ENCODE peak calls at places on chromosome 13, in ten cellular contexts. L, Q, G, I, T, W, H, M, Z and U are unnamed samples.

GRCh38 chr13:75766636-75767035 is 130.5 kb downstream of the LMO7 start:
- DNase-seq in L (no peak), Q (no peak), G (no peak), I (no peak), T (peak; percentile 33), W (no peak), H (no peak), M (no peak), Z (no peak), U (no peak)

GRCh38 chr13:93289047-93289446 is 62.4 kb downstream of the GPC6 start:
- DNase-seq in L (no peak), Q (no peak), G (no peak), I (no peak), T (no peak), W (no peak), H (no peak), M (no peak), Z (no peak), U (no peak)

GRCh38 chr13:101552797-101553196 is 100.3 kb downstream of the ITGBL1 start:
- DNase-seq in L (no peak), Q (no peak), G (no peak), I (peak; percentile 64), T (peak; percentile 51), W (no peak), H (no peak), M (no peak), Z (no peak), U (no peak)

GRCh38 chr13:90868321-90868920 is 479.1 kb upstream of the MIR17HG start:
- DNase-seq in L (no peak), Q (no peak), G (no peak), I (peak; percentile 2), T (peak; percentile 53), W (no peak), H (no peak), M (no peak), Z (peak; percentile 32), U (no peak)

GRCh38 chr13:108176685-108177274 is 38.6 kb downstream of the LIG4 start:
- DNase-seq in L (no peak), Q (no peak), G (peak; percentile 45), I (no peak), T (peak; percentile 77), W (peak; percentile 74), H (peak; percentile 35), M (peak; percentile 59), Z (peak; percentile 42), U (peak; percentile 85)

GRCh38 chr13:69292789-69293425 is 814.7 kb upstream of the ATXN8OS start:
- DNase-seq in L (no peak), Q (no peak), G (no peak), I (no peak), T (peak; percentile 53), W (no peak), H (no peak), M (no peak), Z (no peak), U (no peak)

GRCh38 chr13:110240943-110241342 is 66.0 kb downstream of the COL4A1 start:
- DNase-seq in L (no peak), Q (no peak), G (no peak), I (no peak), T (no peak), W (no peak), H (no peak), M (no peak), Z (no peak), U (no peak)

GRCh38 chr13:77325371-77325941 is 1.4 kb downstream of the MYCBP2 start:
- DNase-seq in L (no peak), Q (no peak), G (no peak), I (no peak), T (peak; percentile 69), W (no peak), H (no peak), M (no peak), Z (no peak), U (no peak)

GRCh38 chr13:62320129-62320724 is 904.6 kb upstream of the PCDH20 start:
- DNase-seq in L (peak; percentile 1), Q (no peak), G (no peak), I (peak; percentile 3), T (peak; percentile 75), W (no peak), H (no peak), M (no peak), Z (peak; percentile 65), U (no peak)

GRCh38 chr13:55999709-56000108 is 1141.0 kb upstream of the PRR20A start:
- DNase-seq in L (no peak), Q (no peak), G (no peak), I (no peak), T (peak; percentile 33), W (peak; percentile 20), H (no peak), M (no peak), Z (peak; percentile 35), U (peak; percentile 71)

GRCh38 chr13:24276310-24276709 is 33.1 kb upstream of the C1QTNF9 start:
- DNase-seq in L (no peak), Q (no peak), G (no peak), I (no peak), T (peak; percentile 10), W (no peak), H (no peak), M (peak; percentile 71), Z (no peak), U (no peak)

GRCh38 chr13:38176664-38177063 is 173.0 kb upstream of the UFM1 start:
- DNase-seq in L (no peak), Q (no peak), G (no peak), I (no peak), T (no peak), W (no peak), H (no peak), M (no peak), Z (no peak), U (no peak)

GRCh38 chr13:63614874-63615612 is 2199.4 kb upstream of the PCDH20 start:
- DNase-seq in L (no peak), Q (no peak), G (no peak), I (no peak), T (no peak), W (no peak), H (no peak), M (no peak), Z (no peak), U (no peak)

GRCh38 chr13:22432690-22433089 is 748.1 kb upstream of the SGCG start:
- DNase-seq in L (no peak), Q (no peak), G (no peak), I (no peak), T (peak; percentile 56), W (no peak), H (no peak), M (no peak), Z (no peak), U (no peak)

GRCh38 chr13:30334663-30335386 is 27.5 kb upstream of the KATNAL1 start:
- DNase-seq in L (no peak), Q (no peak), G (no peak), I (peak; percentile 18), T (peak; percentile 50), W (peak; percentile 25), H (no peak), M (no peak), Z (peak; percentile 31), U (peak; percentile 73)

GRCh38 chr13:40381935-40382764 is 284.3 kb downstream of the FOXO1 start:
- DNase-seq in L (no peak), Q (no peak), G (no peak), I (no peak), T (no peak), W (peak; percentile 49), H (no peak), M (no peak), Z (no peak), U (peak; percentile 65)

GRCh38 chr13:68304287-68304893 is 1074.3 kb upstream of the PCDH9 start:
- DNase-seq in L (no peak), Q (no peak), G (peak; percentile 8), I (no peak), T (peak; percentile 78), W (no peak), H (no peak), M (no peak), Z (peak; percentile 51), U (no peak)

GRCh38 chr13:99062593-99062992 is 84.7 kb upstream of the DOCK9 start:
- DNase-seq in L (no peak), Q (no peak), G (no peak), I (peak; percentile 74), T (no peak), W (no peak), H (no peak), M (no peak), Z (no peak), U (no peak)

GRCh38 chr13:46630419-46631183 is 77.6 kb downstream of the LRCH1 start:
- DNase-seq in L (no peak), Q (no peak), G (no peak), I (no peak), T (peak; percentile 57), W (no peak), H (no peak), M (peak; percentile 12), Z (no peak), U (no peak)

GRCh38 chr13:40148103-40148502 is 492.6 kb downstream of the COG6 start:
- DNase-seq in L (no peak), Q (no peak), G (no peak), I (no peak), T (no peak), W (no peak), H (peak; percentile 44), M (no peak), Z (no peak), U (no peak)

GRCh38 chr13:45838171-45838745 is 13.3 kb downstream of the SIAH3 start:
- DNase-seq in L (no peak), Q (no peak), G (no peak), I (peak; percentile 7), T (no peak), W (no peak), H (no peak), M (no peak), Z (peak; percentile 22), U (no peak)

GRCh38 chr13:45916036-45916435 is 64.5 kb upstream of the SIAH3 start:
- DNase-seq in L (no peak), Q (no peak), G (no peak), I (no peak), T (peak; percentile 24), W (no peak), H (no peak), M (no peak), Z (no peak), U (no peak)

GRCh38 chr13:26941345-26942174 is 181.0 kb upstream of the GPR12 start:
- DNase-seq in L (no peak), Q (no peak), G (peak; percentile 58), I (no peak), T (peak; percentile 27), W (no peak), H (no peak), M (no peak), Z (no peak), U (peak; percentile 29)

GRCh38 chr13:98796191-98796590 is 43.7 kb upstream of the SLC15A1 start:
- DNase-seq in L (no peak), Q (no peak), G (no peak), I (no peak), T (no peak), W (no peak), H (no peak), M (no peak), Z (no peak), U (no peak)

GRCh38 chr13:43196750-43197149 is 173.4 kb downstream of the DNAJC15 start:
- DNase-seq in L (no peak), Q (no peak), G (no peak), I (no peak), T (no peak), W (no peak), H (no peak), M (no peak), Z (no peak), U (no peak)

GRCh38 chr13:111914241-111915103 is 152.5 kb upstream of the SOX1 start:
- DNase-seq in L (no peak), Q (no peak), G (no peak), I (no peak), T (no peak), W (peak; percentile 5), H (no peak), M (no peak), Z (no peak), U (peak; percentile 29)

GRCh38 chr13:39602277-39602613 is 748 bp downstream of the LHFPL6 start:
- DNase-seq in L (no peak), Q (no peak), G (no peak), I (no peak), T (peak; percentile 53), W (no peak), H (no peak), M (no peak), Z (no peak), U (no peak)

GRCh38 chr13:75566658-75567057 is 17.1 kb downstream of the UCHL3 start:
- DNase-seq in L (no peak), Q (no peak), G (no peak), I (peak; percentile 51), T (peak; percentile 29), W (no peak), H (no peak), M (no peak), Z (no peak), U (no peak)